ENCODE peak calls at places on chromosomes 2 and 18, in four cellular contexts. Y is adrenal gland; G is body of pancreas; V is effector memory CD4-positive, alpha-beta T cell. X is an unnamed sample.

GRCh38 chr2:12051831-12052230 is 305.4 kb downstream of the LPIN1 start:
- DNase-seq in Y (no peak), G (no peak), V (no peak), X (no peak)

GRCh38 chr18:64238076-64238475 is 89.2 kb upstream of the LINC00305 start:
- DNase-seq in Y (no peak), G (no peak), V (no peak), X (no peak)

GRCh38 chr2:83900859-83901258 is 558.2 kb downstream of the SUCLG1 start:
- DNase-seq in Y (no peak), G (no peak), V (no peak), X (no peak)

GRCh38 chr2:137969418-137969765 is 5.1 kb downstream of the HNMT start:
- DNase-seq in Y (peak), G (peak), V (no peak), X (no peak)

GRCh38 chr2:235605306-235605998 is 111.6 kb downstream of the AGAP1 start:
- DNase-seq in Y (peak), G (peak), V (peak), X (peak)

GRCh38 chr2:29113891-29114321 is 1.3 kb upstream of the CLIP4 start:
- DNase-seq in Y (peak), G (peak), V (no peak), X (peak)

GRCh38 chr2:158580760-158581159 is 124.0 kb downstream of the PKP4 start:
- DNase-seq in Y (no peak), G (no peak), V (no peak), X (no peak)

GRCh38 chr2:211930331-211930730 is 608.3 kb downstream of the ERBB4 start:
- DNase-seq in Y (no peak), G (no peak), V (no peak), X (no peak)

GRCh38 chr2:11703700-11704099 is 33.7 kb upstream of the NTSR2 start:
- DNase-seq in Y (no peak), G (no peak), V (no peak), X (no peak)

GRCh38 chr2:3387011-3387410 is 7.5 kb downstream of the TRAPPC12 start:
- DNase-seq in Y (no peak), G (no peak), V (no peak), X (no peak)

GRCh38 chr18:63590368-63590767 is 3.2 kb downstream of the SERPINB13 start:
- DNase-seq in Y (no peak), G (peak), V (no peak), X (no peak)

GRCh38 chr2:38184964-38185603 is 109.1 kb upstream of the CYP1B1 start:
- DNase-seq in Y (no peak), G (no peak), V (no peak), X (no peak)

GRCh38 chr2:2702385-2702784 is 371.3 kb upstream of the MYT1L start:
- DNase-seq in Y (no peak), G (no peak), V (no peak), X (no peak)

GRCh38 chr2:167487728-167488127 is 599.4 kb downstream of the XIRP2 start:
- DNase-seq in Y (no peak), G (no peak), V (no peak), X (no peak)

GRCh38 chr18:48577478-48578190 is 38.8 kb downstream of the CTIF start:
- DNase-seq in Y (no peak), G (no peak), V (no peak), X (no peak)

GRCh38 chr2:18900691-18901113 is 311.3 kb upstream of the NT5C1B start:
- DNase-seq in Y (no peak), G (no peak), V (no peak), X (peak)

GRCh38 chr2:222859786-222860726 is 780 bp upstream of the ACSL3 start:
- DNase-seq in Y (peak), G (peak), V (no peak), X (peak)

GRCh38 chr2:222241471-222241870 is 57.3 kb downstream of the PAX3 start:
- DNase-seq in Y (no peak), G (no peak), V (no peak), X (no peak)

GRCh38 chr2:69097148-69097610 is 84.2 kb downstream of the ANTXR1 start:
- DNase-seq in Y (no peak), G (no peak), V (no peak), X (no peak)

GRCh38 chr2:228600265-228600664 is 418.8 kb upstream of the SPHKAP start:
- DNase-seq in Y (no peak), G (no peak), V (no peak), X (no peak)

GRCh38 chr18:3498705-3499451 is 48.9 kb downstream of the TGIF1 start:
- DNase-seq in Y (peak), G (peak), V (no peak), X (peak)

GRCh38 chr18:8609711-8610441 is 639 bp downstream of the RAB12 start:
- DNase-seq in Y (peak), G (no peak), V (no peak), X (peak)

GRCh38 chr2:146324954-146325353 is 1519.9 kb upstream of the ACVR2A start:
- DNase-seq in Y (no peak), G (no peak), V (no peak), X (no peak)

GRCh38 chr18:11866329-11866728 is 15.1 kb downstream of the CHMP1B start:
- DNase-seq in Y (no peak), G (no peak), V (no peak), X (no peak)

GRCh38 chr2:42171396-42171971 is 2.3 kb downstream of the EML4 start:
- DNase-seq in Y (no peak), G (no peak), V (no peak), X (no peak)

GRCh38 chr2:74417763-74418162 is 3.7 kb downstream of the C2orf81 start:
- DNase-seq in Y (no peak), G (no peak), V (no peak), X (no peak)

GRCh38 chr2:121010998-121011397 is 274.0 kb downstream of the TFCP2L1 start:
- DNase-seq in Y (no peak), G (no peak), V (no peak), X (no peak)

GRCh38 chr2:44358498-44358897 is 2.8 kb downstream of the PREPL start:
- DNase-seq in Y (peak), G (peak), V (peak), X (no peak)

GRCh38 chr2:74896232-74896631 is 62.2 kb upstream of the POLE4 start:
- DNase-seq in Y (no peak), G (no peak), V (no peak), X (no peak)

GRCh38 chr2:233399306-233400225 is 45.3 kb downstream of the DGKD start:
- DNase-seq in Y (no peak), G (no peak), V (no peak), X (no peak)

GRCh38 chr2:120804446-120804845 is 68.8 kb downstream of the GLI2 start:
- DNase-seq in Y (no peak), G (no peak), V (no peak), X (no peak)

DNA sequence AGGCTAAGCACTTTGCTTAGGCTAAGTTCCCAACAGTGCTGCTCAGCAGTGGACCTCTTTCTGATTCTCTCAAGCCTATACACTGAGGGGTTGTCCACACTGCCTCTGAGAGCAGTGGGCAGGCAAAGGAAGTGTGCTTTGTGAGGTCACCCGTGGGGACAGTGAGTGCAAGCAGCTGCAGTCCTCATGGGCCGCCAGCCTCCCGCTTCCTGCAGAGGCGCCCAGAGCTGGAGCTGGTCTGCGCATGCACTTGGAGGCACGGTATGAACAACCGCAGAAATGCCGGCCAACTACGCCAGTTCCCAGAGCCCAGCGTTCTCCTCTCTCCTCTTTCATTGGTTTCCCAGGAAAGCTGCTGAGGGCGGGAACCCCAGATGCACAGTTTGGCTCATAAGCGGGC is 149.5 kb upstream of the DLX2 start:
- DNase-seq in Y (peak), G (no peak), V (no peak), X (no peak)
- H3K4me3 ChIP-seq in Y (no peak), G (no peak), V (no peak), X (no peak)

GRCh38 chr2:186852508-186852907 is 3.5 kb upstream of the ZSWIM2 start:
- DNase-seq in Y (no peak), G (no peak), V (no peak), X (no peak)

GRCh38 chr2:186853871-186854435 is 5.0 kb upstream of the ZSWIM2 start:
- DNase-seq in Y (no peak), G (no peak), V (no peak), X (no peak)

DNA sequence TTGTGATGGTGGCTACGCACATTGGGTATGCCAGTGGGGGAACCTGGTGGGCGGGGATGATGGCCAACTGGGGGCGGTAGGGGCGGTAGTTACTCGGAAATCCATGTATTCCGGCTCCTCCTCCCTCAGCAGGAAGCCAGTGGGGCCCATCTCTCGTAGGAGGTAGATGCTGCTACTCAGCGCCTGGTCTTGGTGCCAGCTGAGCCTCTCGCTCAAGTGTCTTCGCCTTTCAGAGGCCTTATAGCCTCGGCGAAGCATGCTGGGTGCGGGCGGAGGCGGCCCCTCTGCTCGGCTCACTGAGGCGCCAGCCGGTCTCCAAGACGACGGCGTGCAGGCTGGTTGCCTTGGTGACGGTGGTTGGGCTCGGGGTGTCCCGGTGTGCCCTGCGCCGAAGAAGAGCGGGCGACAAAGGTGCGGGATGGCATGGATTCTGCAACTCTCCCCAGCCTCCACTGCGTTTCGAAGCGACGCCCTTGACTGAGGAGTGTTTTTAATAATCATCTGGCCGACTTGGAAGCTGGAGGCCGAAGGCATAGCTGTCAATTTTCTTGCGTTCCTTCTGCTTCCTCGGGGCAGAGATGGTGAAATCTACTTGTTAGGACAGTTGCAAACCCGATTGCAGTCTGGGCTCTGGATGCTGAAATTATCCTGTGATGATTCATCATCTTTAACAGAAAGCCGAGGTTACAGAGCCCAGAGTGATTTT is at the start of gene ZSWIM2:
- DNase-seq in Y (peak), G (peak), V (no peak), X (peak)
- H3K4me3 ChIP-seq in Y (no peak), G (no peak), V (no peak), X (peak)

DNA sequence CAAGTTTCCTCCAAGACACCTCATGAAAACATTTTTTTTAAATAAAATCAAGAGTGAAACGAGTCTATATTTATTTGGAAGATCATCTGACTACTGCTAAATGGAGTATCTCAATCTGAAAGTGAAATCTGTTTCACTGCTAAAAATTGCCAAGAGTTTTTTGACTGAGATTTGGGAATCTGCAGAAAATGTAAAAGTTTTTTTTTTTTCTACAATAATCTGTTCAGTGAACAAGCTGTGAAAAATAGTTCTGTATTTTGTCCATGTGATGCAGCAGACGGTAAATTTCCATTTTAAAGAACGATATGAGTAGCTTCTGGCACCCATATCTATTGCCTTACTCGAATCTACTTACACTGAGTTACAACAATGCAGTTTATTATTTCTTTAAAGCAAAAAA is 519.7 kb downstream of the PLCL1 start:
- DNase-seq in Y (no peak), G (no peak), V (no peak), X (no peak)
- H3K4me3 ChIP-seq in Y (no peak), G (no peak), V (no peak), X (no peak)

GRCh38 chr18:35242426-35242825 is 1.6 kb downstream of the ZNF397 start:
- DNase-seq in Y (no peak), G (no peak), V (no peak), X (no peak)
- H3K4me3 ChIP-seq in Y (no peak), G (no peak), V (no peak), X (no peak)

GRCh38 chr18:41396211-41396610 is 558.8 kb upstream of the PIK3C3 start:
- DNase-seq in Y (no peak), G (no peak), V (no peak), X (no peak)

GRCh38 chr18:41389936-41390667 is 564.9 kb upstream of the PIK3C3 start:
- DNase-seq in Y (no peak), G (no peak), V (no peak), X (no peak)

GRCh38 chr18:41395695-41396094 is 559.3 kb upstream of the PIK3C3 start:
- DNase-seq in Y (no peak), G (no peak), V (no peak), X (no peak)

GRCh38 chr18:41396861-41397260 is 558.2 kb upstream of the PIK3C3 start:
- DNase-seq in Y (no peak), G (no peak), V (no peak), X (no peak)

DNA sequence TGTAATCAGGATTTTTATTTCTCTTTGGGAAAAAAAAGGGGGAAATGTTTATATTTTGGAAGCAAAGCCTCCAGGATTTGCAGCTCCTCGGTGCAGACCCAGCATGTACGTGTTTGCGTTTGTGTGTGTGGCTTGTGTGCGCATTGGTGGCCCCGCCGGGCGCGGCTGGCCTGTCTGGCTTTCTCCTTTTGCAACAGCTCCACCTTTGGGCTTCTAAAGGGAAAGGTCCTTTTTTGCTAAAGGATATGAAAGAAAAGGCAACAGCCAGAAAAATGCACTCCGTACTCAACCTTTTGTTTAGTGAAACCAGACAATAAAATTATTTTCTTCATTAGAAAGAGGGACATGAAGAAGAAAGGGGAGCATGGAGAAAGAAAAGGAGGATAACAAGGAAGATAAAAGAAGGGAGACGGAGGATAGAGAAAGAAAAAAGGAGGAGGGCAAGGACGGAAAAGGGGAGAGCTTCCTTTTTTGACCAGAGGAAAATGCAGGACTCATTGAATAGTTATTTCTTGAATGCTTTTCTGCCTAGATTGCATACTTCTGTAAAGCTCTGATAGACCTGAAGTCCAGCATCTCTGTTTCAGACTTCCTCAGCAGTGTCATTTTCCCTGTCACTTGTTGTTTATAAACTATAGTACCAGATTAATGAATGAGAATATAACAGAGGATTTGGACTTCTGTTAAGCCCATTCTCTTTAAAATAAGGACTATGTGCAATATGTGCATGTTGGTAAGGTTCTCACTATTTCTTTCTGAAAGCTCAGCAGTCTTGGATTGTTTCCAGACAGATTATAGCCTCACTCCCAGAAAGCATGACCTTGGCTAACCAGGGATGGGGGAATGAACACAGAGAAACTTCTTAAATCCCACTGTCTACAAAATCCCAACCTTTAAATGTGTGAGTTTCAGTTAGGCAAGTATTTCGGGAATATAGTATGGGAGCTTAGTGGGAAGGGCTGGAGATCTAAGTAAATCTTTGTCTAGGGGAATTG is 563.1 kb upstream of the PIK3C3 start:
- DNase-seq in Y (peak), G (peak), V (no peak), X (no peak)
- H3K4me3 ChIP-seq in Y (no peak), G (no peak), V (no peak), X (no peak)

DNA sequence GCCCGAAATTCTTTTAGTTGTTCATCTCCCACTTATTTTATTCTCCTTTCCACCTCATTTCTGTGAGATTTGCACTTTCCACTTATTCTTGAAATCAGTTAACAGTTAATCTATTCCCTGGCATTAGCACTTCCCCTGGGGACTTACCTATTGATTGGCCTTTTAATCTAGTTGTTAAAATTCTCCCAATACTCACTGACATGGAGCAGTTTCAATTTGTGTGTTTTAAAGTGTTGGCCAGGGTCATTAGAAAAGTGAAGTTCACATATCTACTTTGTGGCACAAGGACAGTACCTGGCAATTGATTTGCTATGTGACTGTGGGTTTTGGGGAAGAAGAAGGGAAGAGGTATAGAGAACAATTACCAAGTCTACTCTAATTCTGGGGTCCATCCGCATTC is 83.1 kb downstream of the LYPD6 start:
- DNase-seq in Y (no peak), G (no peak), V (no peak), X (no peak)
- H3K4me3 ChIP-seq in Y (no peak), G (no peak), V (no peak), X (no peak)

DNA sequence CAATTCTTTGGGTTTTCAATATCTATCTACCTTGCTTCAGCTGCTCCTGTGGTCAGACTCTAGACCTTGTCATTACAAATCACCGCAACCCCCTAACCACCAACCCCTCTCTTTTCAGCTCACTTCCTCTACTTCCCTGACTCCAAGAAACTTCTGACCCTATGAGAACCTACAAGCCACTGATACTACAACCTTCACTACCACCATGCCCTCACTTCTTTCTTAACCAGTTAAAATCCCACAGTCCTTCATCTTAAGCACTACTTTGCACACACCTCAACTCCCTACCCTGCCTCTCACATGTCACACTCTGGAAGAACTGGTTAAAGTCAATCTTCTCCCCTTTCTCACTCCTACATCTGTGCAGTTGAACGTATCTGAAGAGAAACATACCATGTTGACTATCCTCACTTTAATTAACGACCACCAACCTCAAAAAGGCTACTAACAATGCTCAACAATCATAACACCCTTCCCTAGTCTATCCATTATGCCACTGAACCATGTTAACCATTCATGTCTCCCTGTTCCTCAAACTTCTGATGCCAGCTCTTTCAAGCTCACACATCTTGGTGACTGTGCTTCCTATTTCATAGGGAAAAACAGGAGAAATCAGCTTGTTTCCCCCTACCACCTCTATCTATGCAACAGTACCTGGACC is 12.6 kb downstream of the EIF2AK3 start:
- DNase-seq in Y (no peak), G (no peak), V (no peak), X (no peak)
- H3K4me3 ChIP-seq in Y (no peak), G (no peak), V (no peak), X (no peak)